ENCODE peak calls at places on chromosomes 3 and 15, in six cellular contexts. D is nephron progenitor cell, B is IMR-90, L is tibial nerve, A is RWPE1, P is sigmoid colon. J is an unnamed sample.

GRCh38 chr3:141828487-141829284 is 47.8 kb upstream of the ATP1B3 start:
- DNase-seq in B (peak), P (no peak), L (no peak), A (peak), D (peak), J (no peak)

GRCh38 chr3:100637197-100637631 is 27.8 kb downstream of the ADGRG7 start:
- DNase-seq in D (no peak), B (peak), L (no peak), A (no peak), P (no peak), J (no peak)

GRCh38 chr3:39388741-39389248 is 5.6 kb downstream of the SLC25A38 start:
- DNase-seq in L (no peak), B (no peak), P (no peak), D (no peak), A (no peak), J (no peak)

GRCh38 chr3:148606979-148607378 is 90.7 kb upstream of the AGTR1 start:
- DNase-seq in B (peak), A (no peak), P (peak), L (no peak), D (no peak), J (no peak)

GRCh38 chr3:38565339-38566214 is 69.4 kb downstream of the EXOG start:
- DNase-seq in L (no peak), D (no peak), A (no peak), P (peak), B (no peak), J (no peak)

GRCh38 chr15:68374346-68374745 is 57.6 kb downstream of the ITGA11 start:
- DNase-seq in P (peak), A (no peak), D (no peak), L (no peak), B (no peak), J (no peak)

GRCh38 chr15:55796321-55796965 is 53.5 kb upstream of the PRTG start:
- DNase-seq in D (no peak), P (no peak), B (peak), L (no peak), A (peak), J (no peak)

GRCh38 chr15:27017168-27017809 is 46.3 kb downstream of the GABRG3 start:
- DNase-seq in L (peak), D (peak), B (peak), A (peak), P (no peak), J (peak)

GRCh38 chr3:14920536-14920935 is 26.8 kb upstream of the NR2C2 start:
- DNase-seq in D (no peak), L (no peak), A (no peak), B (no peak), P (no peak), J (no peak)

GRCh38 chr3:160885791-160886286 is 129.8 kb downstream of the PPM1L start:
- DNase-seq in P (peak), A (no peak), D (peak), B (peak), L (peak), J (peak)

GRCh38 chr3:97988784-97989568 is 16.7 kb upstream of the RIOX2 start:
- DNase-seq in B (no peak), D (no peak), P (no peak), L (no peak), A (no peak), J (no peak)

GRCh38 chr15:37134699-37135131 is 34.4 kb upstream of the MEIS2 start:
- DNase-seq in B (peak), P (no peak), D (no peak), A (peak), L (no peak), J (peak)

GRCh38 chr3:22922317-22922716 is 280.8 kb upstream of the UBE2E2 start:
- DNase-seq in P (no peak), B (peak), D (no peak), A (peak), L (no peak), J (peak)

GRCh38 chr3:17770682-17771081 is 28.3 kb upstream of the TBC1D5 start:
- DNase-seq in D (no peak), L (no peak), B (no peak), A (no peak), P (no peak), J (no peak)

GRCh38 chr15:72242775-72243370 is 11.9 kb upstream of the PKM start:
- DNase-seq in D (no peak), B (no peak), L (no peak), A (no peak), P (no peak), J (no peak)

GRCh38 chr3:13657660-13658435 is 108.9 kb downstream of the FBLN2 start:
- DNase-seq in A (peak), B (peak), L (no peak), D (peak), P (no peak), J (peak)

GRCh38 chr3:14768182-14768790 is 50.5 kb upstream of the FGD5 start:
- DNase-seq in A (no peak), L (no peak), B (no peak), P (no peak), D (no peak), J (no peak)

GRCh38 chr15:65738649-65739048 is 53.4 kb downstream of the DENND4A start:
- DNase-seq in D (no peak), L (no peak), B (no peak), A (no peak), P (no peak), J (no peak)

GRCh38 chr15:36798366-36798765 is 218.9 kb downstream of the CDIN1 start:
- DNase-seq in L (no peak), B (peak), A (peak), P (no peak), D (no peak), J (peak)

GRCh38 chr3:33166095-33166494 is 52.3 kb downstream of the CRTAP start:
- DNase-seq in L (no peak), A (no peak), D (no peak), B (no peak), P (no peak), J (no peak)

GRCh38 chr3:12994357-12994606 is 78.9 kb downstream of the IQSEC1 start:
- DNase-seq in B (no peak), L (peak), P (peak), A (no peak), D (peak), J (no peak)

GRCh38 chr3:38824349-38824748 is 8.3 kb upstream of the SCN10A start:
- DNase-seq in P (no peak), A (no peak), D (no peak), L (no peak), B (no peak), J (no peak)

GRCh38 chr3:24343084-24343783 is 151.4 kb downstream of the THRB start:
- DNase-seq in P (no peak), D (no peak), L (no peak), B (peak), A (peak), J (peak)

GRCh38 chr3:102512734-102513518 is 78.1 kb downstream of the ZPLD1 start:
- DNase-seq in D (no peak), P (no peak), A (peak), L (no peak), B (no peak), J (peak)

GRCh38 chr3:66994588-66994987 is 3.5 kb upstream of the KBTBD8 start:
- DNase-seq in B (no peak), L (no peak), P (no peak), D (no peak), A (no peak), J (no peak)

GRCh38 chr3:176568189-176568588 is 629.1 kb downstream of the TBL1XR1 start:
- DNase-seq in D (no peak), P (no peak), A (no peak), B (no peak), L (no peak), J (no peak)

GRCh38 chr15:76333720-76334437 is 2.7 kb upstream of the ISL2 start:
- DNase-seq in L (no peak), A (peak), B (no peak), P (no peak), D (peak), J (no peak)
- TF ChIP-seq CTCF in L (no peak), A (no peak), B (peak), P (no peak), D (peak), J (peak)

GRCh38 chr3:62229908-62230307 is 143.4 kb downstream of the FEZF2 start:
- DNase-seq in P (no peak), D (no peak), B (no peak), A (peak), L (no peak), J (peak)
- TF ChIP-seq CTCF in P (no peak), D (peak), B (peak), A (no peak), L (no peak), J (peak)

DNA sequence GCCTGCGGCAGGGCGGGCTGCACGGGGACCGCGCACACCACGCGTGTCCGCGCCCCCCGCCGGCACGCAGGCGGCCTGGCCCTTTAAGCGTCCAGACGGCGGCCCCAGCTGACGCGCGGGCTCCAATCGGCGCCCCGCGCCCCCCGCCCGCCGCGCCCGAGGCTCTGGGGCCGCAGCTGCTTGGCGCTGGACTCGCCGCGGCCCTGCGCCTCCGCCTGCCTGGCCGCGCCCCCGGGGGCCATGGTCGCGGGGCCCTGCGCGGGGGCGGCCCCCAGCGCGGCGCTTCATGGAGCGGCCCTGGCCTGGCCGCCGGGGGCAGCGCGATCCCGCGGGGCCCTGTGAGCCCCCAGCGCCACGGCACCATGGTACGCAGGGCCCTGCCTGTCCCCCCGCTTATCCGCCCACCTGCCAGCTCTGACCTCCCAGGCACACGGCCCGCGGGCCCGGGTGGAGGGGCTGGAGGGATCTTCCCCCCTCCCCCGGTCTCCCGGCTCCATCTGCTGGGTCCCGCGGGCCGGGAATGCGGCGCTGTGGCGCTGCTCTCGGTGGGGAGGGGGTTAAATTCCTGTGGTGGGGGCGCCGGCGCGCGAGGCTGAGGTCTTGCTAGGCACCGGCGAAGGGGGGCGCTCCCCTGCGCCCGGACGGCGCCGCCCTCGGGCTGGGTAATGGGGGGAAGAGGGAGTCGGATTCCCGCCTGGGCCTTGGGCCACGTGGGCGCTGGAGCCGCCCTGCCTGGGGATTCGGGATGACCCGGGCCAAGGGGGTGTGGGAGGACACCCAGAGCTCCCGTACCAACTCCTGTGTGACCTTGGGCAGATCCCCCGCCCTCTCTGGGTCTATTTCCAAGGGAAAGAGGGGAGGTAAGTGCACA is 1.1 kb downstream of the ZBTB47 start:
- DNase-seq in L (no peak), A (no peak), D (peak), B (peak), P (peak), J (peak)
- TF ChIP-seq CTCF in L (peak), A (no peak), D (no peak), B (peak), P (no peak), J (no peak)

DNA sequence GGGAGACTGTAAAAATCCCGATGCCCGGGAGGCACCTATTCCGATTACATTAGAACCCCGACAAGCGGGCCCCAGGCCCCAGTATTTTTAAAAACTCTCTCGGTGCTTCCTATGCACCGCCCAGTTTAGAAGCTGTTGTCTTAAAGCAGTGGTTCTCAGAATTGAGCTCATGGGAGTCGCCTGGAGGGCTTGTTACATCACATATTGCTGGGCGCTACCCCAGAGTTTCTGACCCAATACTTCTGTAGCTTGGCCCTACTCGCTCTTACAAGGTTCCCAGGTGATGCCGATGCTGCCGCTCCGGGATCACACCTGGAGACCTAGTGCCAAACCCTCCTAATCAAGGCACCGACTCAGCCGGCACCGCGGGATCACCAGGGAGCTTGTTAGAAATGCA is 35.2 kb downstream of the CPN2 start:
- DNase-seq in L (no peak), P (peak), D (no peak), A (peak), B (no peak), J (no peak)
- TF ChIP-seq CTCF in L (no peak), P (no peak), D (no peak), A (peak), B (no peak), J (no peak)

DNA sequence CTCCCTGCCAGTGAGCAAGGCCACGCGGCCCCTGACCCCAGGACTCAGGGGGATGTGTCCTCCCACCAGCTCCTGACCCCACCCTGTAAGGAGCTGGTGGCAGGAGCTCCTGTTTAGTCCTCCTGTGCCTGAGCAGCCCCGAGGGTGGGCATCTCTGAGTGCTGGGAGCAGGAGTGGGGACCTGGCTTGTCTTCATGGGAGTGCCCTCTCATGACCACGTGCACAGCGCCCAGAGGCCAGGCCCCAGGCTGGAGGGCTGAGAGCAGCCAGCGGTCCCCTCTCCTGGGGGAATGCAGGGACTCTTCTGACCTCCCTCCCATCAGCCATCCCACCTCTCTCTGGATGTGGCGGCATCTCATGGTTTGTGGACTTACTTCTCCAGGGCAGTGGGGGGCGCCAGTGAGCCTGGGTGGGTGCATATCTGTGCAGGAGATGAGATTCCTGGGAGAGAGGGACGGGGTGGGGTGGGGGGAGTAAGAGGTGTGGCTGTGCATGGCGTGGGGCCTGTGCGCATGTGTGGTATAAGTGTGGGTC is 205.6 kb downstream of the TBC1D2B start:
- DNase-seq in A (no peak), D (no peak), P (no peak), B (no peak), L (no peak), J (no peak)
- TF ChIP-seq CTCF in A (no peak), D (no peak), P (no peak), B (no peak), L (no peak), J (peak)

DNA sequence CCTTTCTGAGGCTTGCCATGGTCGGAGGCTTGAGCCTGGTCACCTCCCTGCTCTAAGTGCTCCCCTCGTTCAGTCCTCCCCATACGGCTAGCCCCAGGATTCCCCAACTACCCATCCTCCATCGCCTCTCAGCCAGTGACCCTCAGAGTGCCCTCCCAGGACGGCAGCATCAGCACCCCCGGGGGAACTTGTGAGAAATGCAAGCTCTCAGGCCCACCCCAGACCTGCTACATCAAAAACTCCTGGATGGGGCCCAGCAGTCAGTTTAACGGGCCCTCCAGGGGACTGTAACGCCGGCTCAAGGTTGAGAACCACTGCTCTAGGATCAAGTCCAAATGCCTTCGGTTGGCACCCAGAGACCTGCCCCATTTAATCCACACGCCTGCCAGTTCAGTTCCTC is 6.9 kb downstream of the ADAMTS17 start:
- DNase-seq in D (no peak), B (no peak), A (no peak), P (no peak), L (no peak), J (no peak)
- TF ChIP-seq CTCF in D (no peak), B (no peak), A (no peak), P (no peak), L (no peak), J (no peak)

DNA sequence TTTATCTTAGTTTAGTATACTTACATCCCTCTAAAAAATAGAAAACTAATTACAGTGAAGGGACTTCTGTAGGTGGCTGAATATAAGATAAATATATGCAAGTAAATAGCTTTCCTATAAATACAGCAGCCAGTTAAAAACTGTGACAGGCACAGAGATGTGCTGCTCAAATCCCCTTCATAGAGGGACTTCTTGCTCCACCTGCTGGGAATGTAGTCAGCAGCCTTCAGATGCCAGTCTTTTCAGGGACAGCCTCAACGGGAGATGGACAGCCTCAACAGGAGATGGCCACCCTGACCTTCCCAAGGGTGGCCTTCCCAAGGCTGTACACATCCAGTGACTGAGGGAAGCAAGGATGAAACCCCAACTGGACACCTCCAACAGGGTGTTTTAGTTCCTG is 15.7 kb upstream of the PRR23E start:
- DNase-seq in D (no peak), B (no peak), P (no peak), A (no peak), L (no peak), J (no peak)
- TF ChIP-seq CTCF in D (no peak), B (peak), P (no peak), A (no peak), L (no peak), J (no peak)

DNA sequence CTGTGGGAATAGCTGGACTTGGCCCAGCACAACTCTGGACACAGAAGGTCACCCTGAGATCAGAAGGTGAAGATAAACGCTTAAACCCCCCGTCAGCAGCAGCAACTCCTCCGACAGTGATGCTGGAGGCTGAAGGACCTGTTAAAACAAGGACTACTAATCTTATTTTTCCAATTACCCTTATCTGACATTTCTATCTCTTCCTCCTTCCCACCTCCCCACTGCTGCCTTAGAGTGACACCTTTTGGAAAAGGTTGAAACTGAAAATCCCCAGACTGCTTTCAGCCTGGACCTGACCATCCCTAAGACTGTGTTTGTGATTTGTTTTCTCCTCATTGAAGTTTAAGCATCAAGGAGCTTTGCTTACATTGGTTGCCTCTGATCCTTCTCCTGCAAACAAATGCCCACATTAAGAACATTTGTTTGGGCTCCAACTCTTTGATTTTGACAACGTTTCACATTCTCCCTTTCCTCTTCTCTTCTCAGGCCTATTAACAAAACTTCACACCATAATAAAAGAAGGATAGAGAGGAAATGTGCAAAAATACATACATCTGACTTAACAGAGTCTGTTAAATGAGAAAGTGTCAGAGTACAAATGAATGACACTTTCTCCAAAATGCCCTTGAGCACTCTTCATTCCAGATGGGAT is 410.6 kb upstream of the WNT5A start:
- DNase-seq in L (no peak), P (no peak), D (peak), B (peak), A (peak), J (peak)
- TF ChIP-seq CTCF in L (no peak), P (no peak), D (peak), B (peak), A (peak), J (peak)

GRCh38 chr15:63126726-63127125 is 5.1 kb downstream of the LACTB start:
- DNase-seq in B (no peak), A (no peak), P (no peak), L (no peak), D (no peak), J (no peak)

GRCh38 chr15:63118854-63119253 is 2.8 kb upstream of the LACTB start:
- DNase-seq in L (no peak), A (no peak), P (no peak), D (no peak), B (no peak), J (no peak)

GRCh38 chr15:63121382-63122001 is at the start of gene LACTB:
- DNase-seq in D (peak), A (peak), L (peak), B (peak), P (peak), J (peak)

GRCh38 chr15:63124506-63124905 is 2.8 kb downstream of the LACTB start:
- DNase-seq in A (no peak), B (no peak), P (no peak), L (no peak), D (no peak), J (no peak)

GRCh38 chr15:63122002-63122893 is 587 bp downstream of the LACTB start:
- DNase-seq in B (peak), L (peak), D (peak), P (peak), A (peak), J (peak)
- TF ChIP-seq CTCF in B (no peak), L (peak), D (no peak), P (no peak), A (no peak), J (peak)